ENCODE peak calls at places on chromosomes 5 and 9, in ten cellular contexts. One of them, this sample, is unnamed.
A peak's percentile ranks its signal among the peaks of the same experiment; 100 is the strongest.

GRCh38 chr5:176740131-176740701 is 70.1 kb upstream of the UNC5A start:
- DNase-seq in cardiac fibroblast: no peak
- DNase-seq in psoas muscle: no peak
- DNase-seq in heart right ventricle: no peak
- DNase-seq in NCI-H460: no peak
- DNase-seq in NT2/D1: no peak
- DNase-seq in A549: no peak
- DNase-seq in SW480: no peak
- DNase-seq in B cell: no peak
- DNase-seq in AML-193: no peak
- DNase-seq in this sample: no peak

GRCh38 chr9:134681061-134681661 is 39.6 kb downstream of the COL5A1 start:
- DNase-seq in B cell: no peak
- DNase-seq in NT2/D1: peak; percentile 42
- DNase-seq in heart right ventricle: no peak
- DNase-seq in psoas muscle: no peak
- DNase-seq in NCI-H460: no peak
- DNase-seq in A549: no peak
- DNase-seq in AML-193: no peak
- DNase-seq in cardiac fibroblast: no peak
- DNase-seq in SW480: no peak
- DNase-seq in this sample: no peak

GRCh38 chr5:143376911-143377838 is 26.3 kb downstream of the NR3C1 start:
- DNase-seq in NCI-H460: no peak
- DNase-seq in psoas muscle: no peak
- DNase-seq in B cell: no peak
- DNase-seq in cardiac fibroblast: peak; percentile 76
- DNase-seq in heart right ventricle: no peak
- DNase-seq in SW480: peak; percentile 12
- DNase-seq in AML-193: no peak
- DNase-seq in A549: no peak
- DNase-seq in NT2/D1: peak; percentile 20
- DNase-seq in this sample: peak; percentile 75

GRCh38 chr9:5801739-5802113 is 31.2 kb downstream of the ERMP1 start:
- DNase-seq in heart right ventricle: no peak
- DNase-seq in cardiac fibroblast: no peak
- DNase-seq in NCI-H460: no peak
- DNase-seq in psoas muscle: no peak
- DNase-seq in A549: no peak
- DNase-seq in SW480: no peak
- DNase-seq in B cell: no peak
- DNase-seq in AML-193: no peak
- DNase-seq in NT2/D1: no peak
- DNase-seq in this sample: peak; percentile 74

GRCh38 chr9:70484232-70485130 is 70.0 kb upstream of the KLF9 start:
- DNase-seq in NT2/D1: peak; percentile 51
- DNase-seq in AML-193: peak; percentile 55
- DNase-seq in cardiac fibroblast: peak; percentile 93
- DNase-seq in B cell: peak; percentile 67
- DNase-seq in NCI-H460: peak; percentile 71
- DNase-seq in A549: peak; percentile 86
- DNase-seq in heart right ventricle: peak; percentile 67
- DNase-seq in SW480: peak; percentile 57
- DNase-seq in psoas muscle: no peak
- DNase-seq in this sample: peak; percentile 49

GRCh38 chr5:142971296-142972013 is 201.3 kb downstream of the ARHGAP26 start:
- DNase-seq in AML-193: no peak
- DNase-seq in psoas muscle: no peak
- DNase-seq in B cell: no peak
- DNase-seq in A549: no peak
- DNase-seq in heart right ventricle: no peak
- DNase-seq in cardiac fibroblast: no peak
- DNase-seq in SW480: no peak
- DNase-seq in NCI-H460: no peak
- DNase-seq in NT2/D1: no peak
- DNase-seq in this sample: no peak

GRCh38 chr5:127206320-127207113 is 84.1 kb upstream of the MEGF10 start:
- DNase-seq in B cell: no peak
- DNase-seq in A549: peak; percentile 59
- DNase-seq in AML-193: no peak
- DNase-seq in SW480: peak; percentile 90
- DNase-seq in cardiac fibroblast: peak; percentile 98
- DNase-seq in psoas muscle: no peak
- DNase-seq in heart right ventricle: no peak
- DNase-seq in NT2/D1: no peak
- DNase-seq in NCI-H460: peak; percentile 69
- DNase-seq in this sample: no peak

GRCh38 chr9:36560813-36561212 is 11.9 kb upstream of the MELK start:
- DNase-seq in B cell: no peak
- DNase-seq in A549: no peak
- DNase-seq in AML-193: peak; percentile 7
- DNase-seq in NCI-H460: no peak
- DNase-seq in NT2/D1: peak; percentile 35
- DNase-seq in cardiac fibroblast: peak; percentile 67
- DNase-seq in heart right ventricle: no peak
- DNase-seq in SW480: no peak
- DNase-seq in psoas muscle: no peak
- DNase-seq in this sample: peak; percentile 5

GRCh38 chr9:77435688-77436087 is 212.4 kb downstream of the GNA14 start:
- DNase-seq in heart right ventricle: no peak
- DNase-seq in cardiac fibroblast: peak; percentile 62
- DNase-seq in NT2/D1: no peak
- DNase-seq in A549: no peak
- DNase-seq in SW480: no peak
- DNase-seq in AML-193: no peak
- DNase-seq in psoas muscle: no peak
- DNase-seq in NCI-H460: no peak
- DNase-seq in B cell: no peak
- DNase-seq in this sample: no peak

GRCh38 chr9:94018628-94019027 is 63.5 kb upstream of the BARX1 start:
- DNase-seq in cardiac fibroblast: peak; percentile 36
- DNase-seq in heart right ventricle: no peak
- DNase-seq in NT2/D1: no peak
- DNase-seq in NCI-H460: no peak
- DNase-seq in SW480: no peak
- DNase-seq in A549: no peak
- DNase-seq in B cell: no peak
- DNase-seq in psoas muscle: no peak
- DNase-seq in AML-193: no peak
- DNase-seq in this sample: no peak

GRCh38 chr5:2889946-2890475 is 138.5 kb upstream of the IRX2 start:
- DNase-seq in NCI-H460: no peak
- DNase-seq in NT2/D1: no peak
- DNase-seq in AML-193: no peak
- DNase-seq in cardiac fibroblast: no peak
- DNase-seq in B cell: no peak
- DNase-seq in psoas muscle: no peak
- DNase-seq in heart right ventricle: no peak
- DNase-seq in SW480: no peak
- DNase-seq in A549: no peak
- DNase-seq in this sample: no peak

GRCh38 chr9:91273853-91274552 is 87.7 kb downstream of the AUH start:
- DNase-seq in psoas muscle: no peak
- DNase-seq in NT2/D1: no peak
- DNase-seq in A549: no peak
- DNase-seq in heart right ventricle: no peak
- DNase-seq in B cell: no peak
- DNase-seq in cardiac fibroblast: peak; percentile 57
- DNase-seq in NCI-H460: peak; percentile 39
- DNase-seq in AML-193: peak; percentile 16
- DNase-seq in SW480: peak; percentile 13
- DNase-seq in this sample: no peak

GRCh38 chr5:62684310-62684709 is 105.7 kb downstream of the LRRC70 start:
- DNase-seq in NCI-H460: no peak
- DNase-seq in AML-193: no peak
- DNase-seq in NT2/D1: no peak
- DNase-seq in psoas muscle: no peak
- DNase-seq in A549: no peak
- DNase-seq in SW480: no peak
- DNase-seq in cardiac fibroblast: no peak
- DNase-seq in B cell: no peak
- DNase-seq in heart right ventricle: no peak
- DNase-seq in this sample: no peak

GRCh38 chr5:2752059-2752874 is 790 bp upstream of the IRX2 start:
- DNase-seq in cardiac fibroblast: peak; percentile 25
- DNase-seq in SW480: peak; percentile 23
- DNase-seq in AML-193: no peak
- DNase-seq in psoas muscle: no peak
- DNase-seq in NT2/D1: no peak
- DNase-seq in B cell: no peak
- DNase-seq in NCI-H460: peak; percentile 60
- DNase-seq in heart right ventricle: no peak
- DNase-seq in A549: no peak
- DNase-seq in this sample: no peak

GRCh38 chr5:150625164-150625535 is 15.3 kb upstream of the SYNPO start:
- DNase-seq in cardiac fibroblast: no peak
- DNase-seq in NCI-H460: no peak
- DNase-seq in heart right ventricle: peak; percentile 56
- DNase-seq in SW480: no peak
- DNase-seq in NT2/D1: no peak
- DNase-seq in A549: no peak
- DNase-seq in B cell: no peak
- DNase-seq in psoas muscle: peak; percentile 92
- DNase-seq in AML-193: no peak
- DNase-seq in this sample: no peak

GRCh38 chr5:65808818-65809217 is 86.8 kb downstream of the NLN start:
- DNase-seq in psoas muscle: no peak
- DNase-seq in AML-193: no peak
- DNase-seq in cardiac fibroblast: peak; percentile 56
- DNase-seq in heart right ventricle: no peak
- DNase-seq in NCI-H460: no peak
- DNase-seq in B cell: no peak
- DNase-seq in A549: no peak
- DNase-seq in NT2/D1: no peak
- DNase-seq in SW480: no peak
- DNase-seq in this sample: peak; percentile 61

GRCh38 chr5:53679261-53679660 is 118.8 kb downstream of the NDUFS4 start:
- DNase-seq in cardiac fibroblast: peak; percentile 54
- DNase-seq in NT2/D1: no peak
- DNase-seq in A549: no peak
- DNase-seq in NCI-H460: no peak
- DNase-seq in B cell: no peak
- DNase-seq in AML-193: no peak
- DNase-seq in psoas muscle: no peak
- DNase-seq in heart right ventricle: no peak
- DNase-seq in SW480: no peak
- DNase-seq in this sample: peak; percentile 55

GRCh38 chr5:135126688-135127603 is 92.9 kb upstream of the PITX1 start:
- DNase-seq in A549: peak; percentile 38
- DNase-seq in SW480: no peak
- DNase-seq in cardiac fibroblast: no peak
- DNase-seq in NT2/D1: no peak
- DNase-seq in psoas muscle: no peak
- DNase-seq in AML-193: no peak
- DNase-seq in heart right ventricle: no peak
- DNase-seq in NCI-H460: no peak
- DNase-seq in B cell: no peak
- DNase-seq in this sample: peak; percentile 44

This sample was measured in PC-9.